ENCODE peak calls at places on chromosomes 13 and 19, in ten cellular contexts. B, H, N, V, Z, T, P, D, M and G are unnamed samples.

GRCh38 chr19:13211426-13212308 is 61.5 kb downstream of the IER2 start:
- DNase-seq in N (no peak), H (no peak), T (no peak), V (no peak), M (no peak), D (no peak), B (no peak), Z (no peak), P (no peak), G (no peak)

GRCh38 chr13:98490866-98491265 is 86.0 kb downstream of the STK24 start:
- DNase-seq in D (no peak), Z (no peak), V (no peak), H (no peak), B (no peak), M (no peak), P (no peak), T (no peak), N (no peak), G (no peak)

GRCh38 chr19:19120308-19121156 is 17.7 kb downstream of the TMEM161A start:
- DNase-seq in H (peak), Z (peak), D (peak), B (no peak), M (peak), V (no peak), P (peak), T (no peak), N (peak), G (peak)

GRCh38 chr19:30387311-30388115 is 15.3 kb downstream of the ZNF536 start:
- DNase-seq in T (no peak), D (no peak), V (no peak), M (no peak), Z (no peak), P (no peak), B (peak), N (no peak), H (no peak), G (no peak)

GRCh38 chr13:73090116-73090811 is 31.5 kb downstream of the KLF5 start:
- DNase-seq in T (no peak), D (peak), H (peak), V (peak), Z (peak), P (peak), B (no peak), N (peak), M (no peak), G (peak)

GRCh38 chr19:14147797-14148605 is 11.6 kb upstream of the ASF1B start:
- DNase-seq in T (peak), M (no peak), P (peak), H (peak), D (peak), B (peak), N (peak), Z (peak), V (peak), G (peak)

GRCh38 chr19:32744555-32745325 is 25.2 kb downstream of the TDRD12 start:
- DNase-seq in Z (no peak), P (no peak), H (no peak), M (no peak), B (no peak), D (no peak), V (no peak), T (no peak), N (no peak), G (no peak)

GRCh38 chr19:3694361-3695123 is 5.7 kb downstream of the PIP5K1C start:
- DNase-seq in T (no peak), B (no peak), Z (no peak), V (no peak), H (no peak), M (no peak), N (no peak), P (no peak), D (no peak), G (no peak)

GRCh38 chr13:41503386-41503785 is 46.0 kb downstream of the RGCC start:
- DNase-seq in N (no peak), P (no peak), D (no peak), Z (no peak), B (no peak), H (no peak), T (no peak), M (no peak), V (no peak), G (no peak)
- H3K27ac ChIP-seq in N (no peak), P (no peak), D (no peak), Z (no peak), B (no peak), H (no peak), T (no peak), M (no peak), V (no peak), G (no peak)

GRCh38 chr19:45876411-45877197 is 9.3 kb downstream of the IRF2BP1 start:
- DNase-seq in P (peak), H (no peak), Z (peak), V (peak), D (no peak), T (no peak), N (peak), B (peak), M (no peak), G (no peak)

GRCh38 chr19:45874620-45874966 is 10.5 kb downstream of the FOXA3 start:
- DNase-seq in P (no peak), B (no peak), T (no peak), M (no peak), H (no peak), V (no peak), D (no peak), Z (no peak), N (no peak), G (no peak)

GRCh38 chr19:45878043-45878794 is 7.7 kb downstream of the IRF2BP1 start:
- DNase-seq in N (no peak), V (peak), H (no peak), M (no peak), P (peak), B (no peak), D (no peak), Z (no peak), T (no peak), G (no peak)

GRCh38 chr19:45873219-45873772 is 9.2 kb downstream of the FOXA3 start:
- DNase-seq in M (no peak), N (no peak), V (no peak), T (no peak), H (no peak), Z (no peak), D (no peak), B (no peak), P (no peak), G (no peak)

DNA sequence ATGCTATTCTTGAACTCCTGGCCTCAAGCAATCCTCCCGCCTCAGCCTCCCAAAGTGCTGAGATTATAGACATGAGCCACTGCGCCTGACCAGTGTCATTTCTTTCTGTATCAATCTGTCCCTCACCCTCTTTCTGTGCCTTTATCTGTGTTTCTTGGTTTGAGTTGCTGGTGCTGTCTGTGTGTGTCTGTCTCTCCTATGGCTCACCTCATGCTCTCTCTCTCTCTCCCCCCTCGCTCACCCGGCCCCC is 9.9 kb downstream of the IRF2BP1 start:
- DNase-seq in H (no peak), D (no peak), P (no peak), T (no peak), V (no peak), M (no peak), B (no peak), N (no peak), Z (peak), G (no peak)
- H3K27ac ChIP-seq in H (no peak), D (peak), P (peak), T (no peak), V (peak), M (no peak), B (no peak), N (peak), Z (no peak), G (no peak)

DNA sequence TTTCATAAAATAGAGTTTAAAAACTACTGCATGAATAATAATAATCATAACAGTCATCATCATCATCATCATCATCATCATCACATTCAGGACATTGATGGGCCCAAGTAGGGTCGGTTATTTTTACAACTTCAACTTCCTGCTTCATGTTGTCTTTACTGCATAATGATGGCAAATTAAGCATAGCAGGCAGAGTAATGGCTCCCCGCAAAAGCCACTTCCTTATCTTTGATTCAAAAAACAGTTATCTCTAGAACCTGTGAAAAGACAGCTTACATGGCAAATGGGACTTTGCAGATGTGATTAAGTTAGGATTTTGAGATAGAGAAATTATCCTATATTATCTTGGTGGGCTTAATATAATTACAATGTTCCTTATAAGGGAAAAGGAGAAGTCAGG is 792.9 kb downstream of the LIG4 start:
- DNase-seq in P (no peak), M (no peak), H (no peak), V (no peak), T (no peak), D (no peak), N (no peak), Z (no peak), B (no peak), G (no peak)
- H3K27ac ChIP-seq in P (no peak), M (no peak), H (no peak), V (no peak), T (no peak), D (no peak), N (no peak), Z (no peak), B (no peak), G (no peak)

GRCh38 chr13:109111141-109111540 is 481.7 kb downstream of the MYO16 start:
- DNase-seq in D (no peak), T (no peak), P (no peak), Z (no peak), M (no peak), V (no peak), H (no peak), N (no peak), B (no peak), G (no peak)

GRCh38 chr13:109100705-109101104 is 471.3 kb downstream of the MYO16 start:
- DNase-seq in P (no peak), M (no peak), N (no peak), T (no peak), V (no peak), B (no peak), Z (peak), H (no peak), D (no peak), G (no peak)

GRCh38 chr13:109110159-109110558 is 480.7 kb downstream of the MYO16 start:
- DNase-seq in P (no peak), H (peak), B (no peak), Z (no peak), D (no peak), V (no peak), T (no peak), N (no peak), M (no peak), G (no peak)

GRCh38 chr13:109101550-109102144 is 472.2 kb downstream of the MYO16 start:
- DNase-seq in M (no peak), P (no peak), V (no peak), T (no peak), D (no peak), N (no peak), B (no peak), H (no peak), Z (peak), G (no peak)

DNA sequence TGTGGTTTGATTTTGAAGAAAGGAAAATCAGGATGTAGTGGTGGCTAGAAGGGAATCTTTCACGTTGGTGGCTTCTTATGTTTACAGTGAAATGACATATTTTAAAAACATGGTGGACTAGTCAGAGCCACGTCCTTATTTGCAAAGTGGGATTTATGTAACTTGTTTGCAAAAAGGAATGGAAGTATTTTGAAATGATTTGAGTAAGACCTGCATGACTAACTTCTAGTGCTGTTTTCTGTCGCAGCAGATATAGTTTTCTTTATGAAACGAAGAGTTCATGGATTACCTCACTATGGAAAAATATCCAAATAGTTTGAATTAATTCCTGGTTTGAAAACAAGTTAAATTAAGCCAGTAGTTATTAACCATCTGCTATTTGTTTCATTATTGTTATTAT is 476.5 kb downstream of the MYO16 start:
- DNase-seq in M (no peak), V (no peak), T (no peak), H (no peak), N (no peak), P (no peak), D (peak), Z (no peak), B (no peak), G (no peak)
- H3K27ac ChIP-seq in M (no peak), V (no peak), T (no peak), H (no peak), N (no peak), P (no peak), D (no peak), Z (no peak), B (no peak), G (no peak)

DNA sequence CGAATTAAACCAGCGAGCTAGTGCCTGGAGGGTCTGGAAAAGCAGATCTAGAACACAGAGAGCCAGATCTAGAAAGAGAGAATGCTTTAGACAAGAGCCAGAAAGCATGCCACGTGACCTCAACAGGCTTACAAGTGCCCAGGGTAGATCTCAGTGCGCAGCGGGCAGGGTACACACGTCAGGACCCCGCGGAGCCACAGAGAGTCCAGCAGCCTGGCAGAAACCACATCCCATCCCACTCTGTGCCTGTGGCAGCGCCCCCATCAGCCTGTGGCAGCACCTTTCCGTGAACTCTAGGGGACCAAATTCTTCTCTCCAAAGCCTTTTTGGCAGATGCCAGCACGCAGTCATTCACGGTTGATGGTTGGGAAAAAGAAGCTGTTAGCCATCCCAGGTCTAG is 5.9 kb downstream of the ARHGEF1 start:
- DNase-seq in P (no peak), H (no peak), M (no peak), D (no peak), T (no peak), Z (no peak), V (peak), B (no peak), N (no peak), G (no peak)
- H3K27ac ChIP-seq in P (no peak), H (peak), M (no peak), D (no peak), T (peak), Z (no peak), V (peak), B (no peak), N (no peak), G (no peak)

GRCh38 chr19:1474011-1474764 is 4.8 kb downstream of the C19orf25 start:
- DNase-seq in N (no peak), V (no peak), Z (peak), B (no peak), M (no peak), T (no peak), H (no peak), P (no peak), D (no peak), G (no peak)

GRCh38 chr19:1474765-1475351 is 4.2 kb downstream of the C19orf25 start:
- DNase-seq in B (no peak), P (no peak), M (no peak), D (no peak), V (no peak), N (no peak), H (no peak), Z (no peak), T (no peak), G (no peak)

GRCh38 chr19:1472227-1473055 is 6.6 kb downstream of the C19orf25 start:
- DNase-seq in N (no peak), V (no peak), M (no peak), H (no peak), T (no peak), B (no peak), D (no peak), Z (no peak), P (no peak), G (no peak)

GRCh38 chr19:1473056-1473400 is 6.0 kb downstream of the C19orf25 start:
- DNase-seq in D (no peak), N (no peak), T (no peak), V (no peak), H (no peak), Z (no peak), P (no peak), M (no peak), B (no peak), G (no peak)

DNA sequence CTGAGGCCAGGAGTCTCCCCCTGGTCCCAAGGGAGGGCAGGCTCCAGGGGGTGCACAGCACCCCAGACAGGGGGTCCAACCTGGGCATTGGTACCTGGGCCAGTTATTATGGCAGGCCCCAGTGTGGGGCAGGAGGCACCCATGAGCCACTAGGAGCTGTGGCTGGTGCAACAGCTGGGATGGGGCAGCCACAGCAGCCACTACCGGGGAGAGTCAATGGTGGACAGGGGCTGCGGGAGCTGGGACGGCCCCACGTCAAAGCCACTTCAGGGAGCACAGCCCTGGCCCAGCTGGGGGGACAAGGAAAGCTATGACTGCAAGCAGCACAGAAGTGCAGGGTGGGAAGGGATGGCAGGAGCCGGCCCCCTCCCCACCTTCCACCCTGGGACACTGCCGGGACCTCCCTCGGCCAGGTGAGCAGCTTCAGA is 5.6 kb downstream of the C19orf25 start:
- DNase-seq in P (no peak), N (no peak), H (no peak), T (no peak), M (no peak), Z (no peak), B (no peak), V (no peak), D (no peak), G (no peak)
- H3K27ac ChIP-seq in P (no peak), N (no peak), H (peak), T (no peak), M (no peak), Z (no peak), B (no peak), V (no peak), D (no peak), G (no peak)

DNA sequence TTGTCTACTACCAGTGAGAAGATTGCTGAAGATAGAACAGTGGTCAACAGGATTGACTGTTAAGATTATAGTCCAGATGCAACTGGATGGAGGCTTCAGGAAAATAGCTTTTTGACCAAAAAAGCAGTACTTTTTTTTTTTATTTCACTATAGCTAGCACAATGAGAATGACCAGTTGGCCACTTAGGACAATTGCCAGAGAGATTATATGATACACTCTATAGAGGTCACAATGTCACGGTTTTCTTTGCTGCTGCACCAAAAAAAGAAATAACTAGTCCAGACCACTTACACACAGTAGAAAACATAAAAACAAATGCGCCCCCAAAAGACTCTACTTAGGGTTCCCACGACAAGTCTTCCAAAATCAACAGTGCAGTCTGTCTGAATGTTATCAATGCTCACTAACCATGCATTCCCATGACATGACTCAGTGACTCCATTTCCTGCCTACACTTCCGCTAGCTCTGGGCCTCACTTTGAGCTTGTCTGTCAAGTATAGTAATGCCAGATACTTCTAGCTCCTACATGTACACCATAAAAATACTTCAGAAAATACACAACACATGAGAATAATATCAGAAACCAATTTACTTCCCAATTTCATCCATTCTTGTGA is 209.2 kb upstream of the STARD13 start:
- DNase-seq in Z (peak), V (no peak), T (no peak), H (peak), B (no peak), D (peak), N (peak), P (no peak), M (no peak), G (peak)
- H3K27ac ChIP-seq in Z (peak), V (peak), T (no peak), H (no peak), B (peak), D (peak), N (peak), P (no peak), M (no peak), G (no peak)

GRCh38 chr13:94764576-94765321 is 52.4 kb upstream of the SOX21 start:
- DNase-seq in Z (no peak), H (no peak), T (no peak), N (no peak), D (no peak), V (no peak), B (no peak), P (no peak), M (no peak), G (no peak)
- H3K27ac ChIP-seq in Z (no peak), H (no peak), T (no peak), N (no peak), D (no peak), V (no peak), B (no peak), P (no peak), M (no peak), G (no peak)

GRCh38 chr19:28168557-28168956 is 1044.4 kb downstream of the UQCRFS1 start:
- DNase-seq in B (no peak), T (no peak), V (no peak), N (no peak), M (peak), P (no peak), D (no peak), H (no peak), Z (no peak), G (no peak)
- H3K27ac ChIP-seq in B (no peak), T (no peak), V (no peak), N (no peak), M (no peak), P (no peak), D (no peak), H (no peak), Z (no peak), G (no peak)

GRCh38 chr13:109778102-109778542 is 8.3 kb downstream of the IRS2 start:
- DNase-seq in Z (peak), T (no peak), B (no peak), H (no peak), D (no peak), P (peak), N (no peak), V (no peak), M (no peak), G (peak)
- H3K27ac ChIP-seq in Z (no peak), T (no peak), B (no peak), H (no peak), D (no peak), P (peak), N (no peak), V (no peak), M (peak), G (no peak)